ENCODE peak calls at places on chromosome 4, in five cellular contexts. L is AG10803; I is upper lobe of right lung; G is GOT3; K is activated effector memory CD4-positive, alpha-beta T cell treated with anti-CD3 and anti-CD28 coated beads, Interleukin-2, amount 50 U/mL, for 16 hours. U is an unnamed sample.

GRCh38 chr4:104896623-104897296 is 249.9 kb upstream of the TET2 start:
- DNase-seq in L (no peak), I (no peak), G (no peak), K (no peak), U (no peak)

GRCh38 chr4:140755811-140756291 is 334 bp downstream of the TBC1D9 start:
- DNase-seq in L (peak), I (peak), G (no peak), K (peak), U (no peak)

GRCh38 chr4:8770518-8771257 is 101.0 kb downstream of the HMX1 start:
- DNase-seq in L (no peak), I (peak), G (no peak), K (peak), U (no peak)

GRCh38 chr4:109041463-109041862 is 261.0 kb downstream of the COL25A1 start:
- DNase-seq in L (peak), I (no peak), G (no peak), K (no peak), U (no peak)

GRCh38 chr4:65819192-65819591 is 148.9 kb upstream of the EPHA5 start:
- DNase-seq in L (no peak), I (no peak), G (no peak), K (no peak), U (no peak)

GRCh38 chr4:7546152-7546808 is 111.5 kb upstream of the PSAPL1 start:
- DNase-seq in L (no peak), I (no peak), G (no peak), K (no peak), U (no peak)

GRCh38 chr4:81757706-81758105 is 286.0 kb upstream of the RASGEF1B start:
- DNase-seq in L (no peak), I (no peak), G (no peak), K (no peak), U (no peak)

GRCh38 chr4:186485621-186486062 is 69.7 kb downstream of the MTNR1A start:
- DNase-seq in L (peak), I (no peak), G (no peak), K (no peak), U (no peak)

GRCh38 chr4:153115322-153116100 is 88.7 kb upstream of the TRIM2 start:
- DNase-seq in L (peak), I (no peak), G (no peak), K (peak), U (peak)

GRCh38 chr4:169975837-169976796 is 50.1 kb downstream of the MFAP3L start:
- DNase-seq in L (peak), I (no peak), G (no peak), K (no peak), U (no peak)

GRCh38 chr4:3377557-3377956 is 64.2 kb upstream of the HGFAC start:
- DNase-seq in L (no peak), I (no peak), G (no peak), K (no peak), U (no peak)

GRCh38 chr4:189146994-189147929 is 793.4 kb upstream of the FRG1 start:
- DNase-seq in L (no peak), I (no peak), G (no peak), K (no peak), U (no peak)

GRCh38 chr4:173095022-173095421 is 73.6 kb upstream of the GALNT7 start:
- DNase-seq in L (no peak), I (no peak), G (no peak), K (no peak), U (no peak)

GRCh38 chr4:93646225-93646930 is 182.2 kb upstream of the ATOH1 start:
- DNase-seq in L (no peak), I (no peak), G (no peak), K (no peak), U (no peak)

GRCh38 chr4:123055943-123056342 is 133.5 kb upstream of the NUDT6 start:
- DNase-seq in L (peak), I (no peak), G (no peak), K (no peak), U (no peak)

GRCh38 chr4:118954246-118954645 is 65.6 kb downstream of the SYNPO2 start:
- DNase-seq in L (peak), I (no peak), G (no peak), K (no peak), U (no peak)

GRCh38 chr4:124278477-124278876 is 434.1 kb downstream of the ANKRD50 start:
- DNase-seq in L (peak), I (no peak), G (no peak), K (no peak), U (no peak)

GRCh38 chr4:176031927-176032326 is 33.7 kb upstream of the WDR17 start:
- DNase-seq in L (no peak), I (no peak), G (no peak), K (no peak), U (no peak)

GRCh38 chr4:69823481-69824186 is 36.3 kb downstream of the SULT1E1 start:
- DNase-seq in L (peak), I (peak), G (no peak), K (no peak), U (peak)

GRCh38 chr4:153042757-153043156 is 106.6 kb downstream of the FHDC1 start:
- DNase-seq in L (no peak), I (no peak), G (no peak), K (no peak), U (no peak)

GRCh38 chr4:114599231-114600065 is 841 bp downstream of the UGT8 start:
- DNase-seq in L (no peak), I (peak), G (no peak), K (no peak), U (no peak)

GRCh38 chr4:104942990-104943758 is 203.5 kb upstream of the TET2 start:
- DNase-seq in L (no peak), I (no peak), G (no peak), K (no peak), U (no peak)

GRCh38 chr4:174674305-174674840 is 152.1 kb upstream of the HPGD start:
- DNase-seq in L (peak), I (no peak), G (no peak), K (no peak), U (no peak)

GRCh38 chr4:146179784-146180405 is 4.4 kb downstream of the LSM6 start:
- DNase-seq in L (no peak), I (no peak), G (no peak), K (no peak), U (no peak)

GRCh38 chr4:97558204-97558804 is 585.0 kb downstream of the STPG2 start:
- DNase-seq in L (no peak), I (no peak), G (no peak), K (no peak), U (no peak)

GRCh38 chr4:181007751-181008150 is 1235.5 kb upstream of the TENM3 start:
- DNase-seq in L (no peak), I (no peak), G (no peak), K (no peak), U (no peak)

GRCh38 chr4:168509786-168510185 is 12.9 kb downstream of the PALLD start:
- DNase-seq in L (peak), I (no peak), G (no peak), K (no peak), U (no peak)

GRCh38 chr4:3418029-3418762 is 23.6 kb upstream of the HGFAC start:
- DNase-seq in L (no peak), I (peak), G (no peak), K (peak), U (no peak)

GRCh38 chr4:16310606-16311005 is 84.3 kb upstream of the TAPT1 start:
- DNase-seq in L (no peak), I (no peak), G (no peak), K (no peak), U (no peak)

GRCh38 chr4:98573791-98574190 is 84.6 kb downstream of the TSPAN5 start:
- DNase-seq in L (no peak), I (no peak), G (no peak), K (no peak), U (no peak)

GRCh38 chr4:98143001-98143899 is at the start of gene STPG2:
- DNase-seq in L (peak), I (peak), G (peak), K (peak), U (peak)

GRCh38 chr4:138680251-138680650 is 335.3 kb upstream of the NOCT start:
- DNase-seq in L (no peak), I (no peak), G (no peak), K (no peak), U (no peak)

GRCh38 chr4:13537011-13537831 is 7.1 kb downstream of the NKX3-2 start:
- DNase-seq in L (no peak), I (no peak), G (no peak), K (no peak), U (no peak)

GRCh38 chr4:186722856-186723206 is 825 bp downstream of the FAT1 start:
- DNase-seq in L (peak), I (no peak), G (no peak), K (no peak), U (no peak)

U was measured in T follicular helper cell.